ENCODE peak calls at places on chromosomes 12 and 14, in six cellular contexts. One of them, this sample, is unnamed.

GRCh38 chr12:132559652-132560420 is 50.5 kb downstream of the LRCOL1 start:
- DNase-seq in A549: peak
- DNase-seq in spleen: peak
- DNase-seq in left ventricle myocardium inferior: peak
- DNase-seq in pancreas: no peak
- DNase-seq in adrenal gland: no peak
- DNase-seq in this sample: peak

GRCh38 chr12:3777206-3777809 is 24.4 kb upstream of the CRACR2A start:
- DNase-seq in pancreas: no peak
- DNase-seq in A549: peak
- DNase-seq in left ventricle myocardium inferior: no peak
- DNase-seq in spleen: no peak
- DNase-seq in adrenal gland: no peak
- DNase-seq in this sample: no peak

GRCh38 chr12:49645151-49646039 is 22.0 kb downstream of the PRPF40B start:
- DNase-seq in A549: no peak
- DNase-seq in spleen: peak
- DNase-seq in pancreas: no peak
- DNase-seq in adrenal gland: no peak
- DNase-seq in left ventricle myocardium inferior: no peak
- DNase-seq in this sample: no peak

GRCh38 chr14:22520235-22520634 is 68.8 kb downstream of the DAD1 start:
- DNase-seq in pancreas: no peak
- DNase-seq in adrenal gland: no peak
- DNase-seq in A549: no peak
- DNase-seq in left ventricle myocardium inferior: no peak
- DNase-seq in spleen: no peak
- DNase-seq in this sample: no peak

GRCh38 chr12:120257041-120257821 is 8.3 kb downstream of the PXN start:
- DNase-seq in pancreas: peak
- DNase-seq in A549: no peak
- DNase-seq in spleen: no peak
- DNase-seq in left ventricle myocardium inferior: peak
- DNase-seq in adrenal gland: peak
- DNase-seq in this sample: peak

GRCh38 chr14:83164016-83164415 is 1630.4 kb upstream of the SEL1L start:
- DNase-seq in pancreas: no peak
- DNase-seq in left ventricle myocardium inferior: no peak
- DNase-seq in spleen: no peak
- DNase-seq in A549: no peak
- DNase-seq in adrenal gland: no peak
- DNase-seq in this sample: no peak

GRCh38 chr14:34252227-34252626 is 209.8 kb downstream of the SPTSSA start:
- DNase-seq in left ventricle myocardium inferior: no peak
- DNase-seq in A549: no peak
- DNase-seq in adrenal gland: no peak
- DNase-seq in pancreas: no peak
- DNase-seq in spleen: no peak
- DNase-seq in this sample: no peak

GRCh38 chr14:57139173-57139572 is 129.5 kb downstream of the EXOC5 start:
- DNase-seq in spleen: no peak
- DNase-seq in A549: no peak
- DNase-seq in left ventricle myocardium inferior: no peak
- DNase-seq in pancreas: no peak
- DNase-seq in adrenal gland: no peak
- DNase-seq in this sample: no peak

GRCh38 chr12:78767264-78767981 is 97.2 kb upstream of the SYT1 start:
- DNase-seq in left ventricle myocardium inferior: no peak
- DNase-seq in adrenal gland: no peak
- DNase-seq in A549: no peak
- DNase-seq in spleen: no peak
- DNase-seq in pancreas: no peak
- DNase-seq in this sample: no peak

GRCh38 chr12:96136129-96136528 is 58.0 kb upstream of the ELK3 start:
- DNase-seq in adrenal gland: peak
- DNase-seq in left ventricle myocardium inferior: no peak
- DNase-seq in spleen: no peak
- DNase-seq in A549: no peak
- DNase-seq in pancreas: no peak
- DNase-seq in this sample: no peak

GRCh38 chr12:11854011-11854499 is 204.6 kb downstream of the ETV6 start:
- DNase-seq in pancreas: no peak
- DNase-seq in spleen: no peak
- DNase-seq in adrenal gland: no peak
- DNase-seq in A549: no peak
- DNase-seq in left ventricle myocardium inferior: no peak
- DNase-seq in this sample: no peak

GRCh38 chr12:50633950-50634349 is 129.2 kb downstream of the DIP2B start:
- DNase-seq in spleen: no peak
- DNase-seq in A549: no peak
- DNase-seq in adrenal gland: no peak
- DNase-seq in left ventricle myocardium inferior: no peak
- DNase-seq in pancreas: no peak
- DNase-seq in this sample: no peak

GRCh38 chr12:109581334-109581691 is 7.7 kb downstream of the MVK start:
- DNase-seq in spleen: no peak
- DNase-seq in A549: no peak
- DNase-seq in pancreas: peak
- DNase-seq in left ventricle myocardium inferior: no peak
- DNase-seq in adrenal gland: no peak
- DNase-seq in this sample: peak

GRCh38 chr12:45200497-45201043 is 15.3 kb upstream of the ANO6 start:
- DNase-seq in pancreas: no peak
- DNase-seq in A549: no peak
- DNase-seq in spleen: no peak
- DNase-seq in left ventricle myocardium inferior: no peak
- DNase-seq in adrenal gland: no peak
- DNase-seq in this sample: no peak

GRCh38 chr14:95434161-95434560 is 82.3 kb downstream of the SYNE3 start:
- DNase-seq in spleen: no peak
- DNase-seq in adrenal gland: no peak
- DNase-seq in left ventricle myocardium inferior: no peak
- DNase-seq in A549: no peak
- DNase-seq in pancreas: no peak
- DNase-seq in this sample: no peak

GRCh38 chr14:91942946-91943345 is 4.5 kb downstream of the FBLN5 start:
- DNase-seq in adrenal gland: no peak
- DNase-seq in left ventricle myocardium inferior: no peak
- DNase-seq in A549: no peak
- DNase-seq in spleen: no peak
- DNase-seq in pancreas: no peak
- DNase-seq in this sample: no peak

GRCh38 chr12:118271199-118271598 is 101.5 kb downstream of the TAOK3 start:
- DNase-seq in spleen: no peak
- DNase-seq in left ventricle myocardium inferior: no peak
- DNase-seq in pancreas: no peak
- DNase-seq in A549: no peak
- DNase-seq in adrenal gland: no peak
- DNase-seq in this sample: no peak

GRCh38 chr12:54721312-54721711 is 73.1 kb upstream of the DCD start:
- DNase-seq in pancreas: no peak
- DNase-seq in adrenal gland: no peak
- DNase-seq in A549: no peak
- DNase-seq in spleen: no peak
- DNase-seq in left ventricle myocardium inferior: no peak
- DNase-seq in this sample: no peak

GRCh38 chr14:97523936-97524335 is 726.8 kb downstream of the VRK1 start:
- DNase-seq in A549: peak
- DNase-seq in spleen: no peak
- DNase-seq in adrenal gland: no peak
- DNase-seq in pancreas: no peak
- DNase-seq in left ventricle myocardium inferior: no peak
- DNase-seq in this sample: no peak

GRCh38 chr14:100696590-100696989 is 30.1 kb upstream of the DLK1 start:
- DNase-seq in adrenal gland: no peak
- DNase-seq in spleen: no peak
- DNase-seq in left ventricle myocardium inferior: peak
- DNase-seq in pancreas: peak
- DNase-seq in A549: no peak
- DNase-seq in this sample: no peak

GRCh38 chr12:30939234-30939633 is 12.7 kb downstream of the TSPAN11 start:
- DNase-seq in spleen: no peak
- DNase-seq in pancreas: no peak
- DNase-seq in left ventricle myocardium inferior: no peak
- DNase-seq in A549: no peak
- DNase-seq in adrenal gland: no peak
- DNase-seq in this sample: no peak

GRCh38 chr14:52840916-52841315 is 49.5 kb upstream of the GNPNAT1 start:
- DNase-seq in adrenal gland: peak
- DNase-seq in spleen: no peak
- DNase-seq in left ventricle myocardium inferior: no peak
- DNase-seq in pancreas: no peak
- DNase-seq in A549: peak
- DNase-seq in this sample: no peak

GRCh38 chr14:85546390-85546789 is 16.4 kb downstream of the FLRT2 start:
- DNase-seq in spleen: no peak
- DNase-seq in pancreas: no peak
- DNase-seq in left ventricle myocardium inferior: no peak
- DNase-seq in adrenal gland: no peak
- DNase-seq in A549: no peak
- DNase-seq in this sample: no peak

GRCh38 chr14:96053600-96054381 is 14.6 kb downstream of the C14orf132 start:
- DNase-seq in adrenal gland: no peak
- DNase-seq in left ventricle myocardium inferior: no peak
- DNase-seq in A549: peak
- DNase-seq in spleen: peak
- DNase-seq in pancreas: no peak
- DNase-seq in this sample: peak

GRCh38 chr12:89578499-89578898 is 52.7 kb upstream of the POC1B start:
- DNase-seq in spleen: no peak
- DNase-seq in pancreas: no peak
- DNase-seq in left ventricle myocardium inferior: no peak
- DNase-seq in A549: no peak
- DNase-seq in adrenal gland: no peak
- DNase-seq in this sample: no peak

GRCh38 chr14:69693145-69693544 is 73.8 kb upstream of the SRSF5 start:
- DNase-seq in spleen: peak
- DNase-seq in pancreas: no peak
- DNase-seq in adrenal gland: no peak
- DNase-seq in A549: no peak
- DNase-seq in left ventricle myocardium inferior: peak
- DNase-seq in this sample: no peak
- H3K4me3 ChIP-seq in spleen: no peak
- H3K4me3 ChIP-seq in pancreas: no peak
- H3K4me3 ChIP-seq in adrenal gland: no peak
- H3K4me3 ChIP-seq in A549: no peak
- H3K4me3 ChIP-seq in left ventricle myocardium inferior: no peak
- H3K4me3 ChIP-seq in this sample: no peak

GRCh38 chr12:6632026-6632978 is 3.5 kb downstream of the LPAR5 start:
- DNase-seq in pancreas: peak
- DNase-seq in adrenal gland: no peak
- DNase-seq in left ventricle myocardium inferior: no peak
- DNase-seq in spleen: peak
- DNase-seq in A549: no peak
- DNase-seq in this sample: peak

GRCh38 chr12:6635375-6635855 is 344 bp downstream of the LPAR5 start:
- DNase-seq in adrenal gland: no peak
- DNase-seq in spleen: peak
- DNase-seq in pancreas: no peak
- DNase-seq in A549: no peak
- DNase-seq in left ventricle myocardium inferior: no peak
- DNase-seq in this sample: no peak

GRCh38 chr12:6638305-6638704 is 2.5 kb upstream of the LPAR5 start:
- DNase-seq in adrenal gland: peak
- DNase-seq in A549: no peak
- DNase-seq in pancreas: no peak
- DNase-seq in left ventricle myocardium inferior: no peak
- DNase-seq in spleen: peak
- DNase-seq in this sample: peak

GRCh38 chr12:6639151-6639773 is 3.5 kb upstream of the LPAR5 start:
- DNase-seq in left ventricle myocardium inferior: no peak
- DNase-seq in pancreas: peak
- DNase-seq in adrenal gland: no peak
- DNase-seq in spleen: peak
- DNase-seq in A549: no peak
- DNase-seq in this sample: peak

DNA sequence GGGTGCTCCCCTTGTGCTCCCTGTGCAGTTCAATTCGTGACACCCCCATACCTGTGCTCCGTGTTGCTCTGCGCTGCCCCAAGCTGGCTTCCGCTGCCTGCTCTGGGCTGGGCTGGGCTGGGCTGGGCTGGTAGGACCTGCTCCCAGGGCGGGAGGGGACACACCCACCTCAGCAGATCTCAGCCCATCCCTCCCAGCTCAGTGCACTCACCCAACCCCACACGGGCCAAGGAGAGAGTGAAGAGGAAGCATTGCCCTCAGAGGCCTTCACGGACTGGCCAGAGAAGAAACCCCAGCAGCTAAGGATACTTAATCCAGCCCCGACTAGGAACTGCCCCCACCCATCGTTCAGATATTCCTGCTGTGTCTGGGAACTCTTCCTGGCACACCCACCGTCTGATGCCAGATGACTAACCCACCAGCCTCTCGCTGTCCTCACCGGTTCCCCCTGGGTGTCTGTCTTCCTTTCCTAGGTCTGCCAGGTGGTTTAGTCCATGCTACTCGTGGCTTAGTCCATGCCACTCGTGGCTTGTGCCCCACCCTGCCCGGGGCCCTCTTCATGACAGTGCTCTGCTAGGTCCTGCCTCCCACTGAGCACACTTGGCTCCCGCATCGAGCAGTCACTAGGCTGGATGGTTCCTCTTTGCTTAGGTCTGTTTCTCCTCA is at the start of gene LPAR5:
- DNase-seq in spleen: peak
- DNase-seq in A549: peak
- DNase-seq in adrenal gland: peak
- DNase-seq in left ventricle myocardium inferior: no peak
- DNase-seq in pancreas: no peak
- DNase-seq in this sample: peak
- H3K4me3 ChIP-seq in spleen: peak
- H3K4me3 ChIP-seq in A549: no peak
- H3K4me3 ChIP-seq in adrenal gland: no peak
- H3K4me3 ChIP-seq in left ventricle myocardium inferior: peak
- H3K4me3 ChIP-seq in pancreas: no peak
- H3K4me3 ChIP-seq in this sample: no peak

GRCh38 chr14:105549481-105549880 is 23.1 kb downstream of the TMEM121 start:
- DNase-seq in spleen: no peak
- DNase-seq in adrenal gland: no peak
- DNase-seq in left ventricle myocardium inferior: no peak
- DNase-seq in pancreas: no peak
- DNase-seq in A549: no peak
- DNase-seq in this sample: no peak
- H3K4me3 ChIP-seq in spleen: no peak
- H3K4me3 ChIP-seq in adrenal gland: no peak
- H3K4me3 ChIP-seq in left ventricle myocardium inferior: no peak
- H3K4me3 ChIP-seq in pancreas: no peak
- H3K4me3 ChIP-seq in A549: no peak
- H3K4me3 ChIP-seq in this sample: no peak

GRCh38 chr14:75675265-75675960 is 14.4 kb downstream of the TTLL5 start:
- DNase-seq in adrenal gland: no peak
- DNase-seq in A549: no peak
- DNase-seq in pancreas: no peak
- DNase-seq in left ventricle myocardium inferior: no peak
- DNase-seq in spleen: no peak
- DNase-seq in this sample: no peak

GRCh38 chr14:75673345-75673744 is 12.3 kb downstream of the TTLL5 start:
- DNase-seq in adrenal gland: no peak
- DNase-seq in pancreas: no peak
- DNase-seq in spleen: no peak
- DNase-seq in left ventricle myocardium inferior: no peak
- DNase-seq in A549: no peak
- DNase-seq in this sample: no peak

GRCh38 chr14:75667099-75667498 is 6.1 kb downstream of the TTLL5 start:
- DNase-seq in pancreas: no peak
- DNase-seq in A549: no peak
- DNase-seq in adrenal gland: no peak
- DNase-seq in spleen: no peak
- DNase-seq in left ventricle myocardium inferior: no peak
- DNase-seq in this sample: no peak

GRCh38 chr14:75672588-75673192 is 11.6 kb downstream of the TTLL5 start:
- DNase-seq in A549: no peak
- DNase-seq in adrenal gland: no peak
- DNase-seq in spleen: no peak
- DNase-seq in left ventricle myocardium inferior: no peak
- DNase-seq in pancreas: no peak
- DNase-seq in this sample: no peak
- H3K4me3 ChIP-seq in A549: no peak
- H3K4me3 ChIP-seq in adrenal gland: no peak
- H3K4me3 ChIP-seq in spleen: no peak
- H3K4me3 ChIP-seq in left ventricle myocardium inferior: no peak
- H3K4me3 ChIP-seq in pancreas: no peak
- H3K4me3 ChIP-seq in this sample: no peak

This sample was measured in psoas muscle.